ENCODE peak calls at places on chromosomes 6 and 20, in nine cellular contexts. One of them, this sample, is unnamed. For H3K9me3, the result is how much of the 10 kb centered on the place peaks cover.

GRCh38 chr6:3755637-3756515 is 4.4 kb upstream of the PXDC1 start:
- DNase-seq in aorta: no peak
- DNase-seq in neural progenitor cell: peak
- DNase-seq in A549: no peak
- DNase-seq in adipocyte: no peak
- DNase-seq in GM23248: peak
- DNase-seq in mesenchymal stem cell: no peak
- DNase-seq in esophagus squamous epithelium: no peak
- DNase-seq in fibroblast of lung: no peak
- DNase-seq in this sample: no peak

GRCh38 chr20:4180355-4180754 is 165.0 kb upstream of the RNF24 start:
- DNase-seq in aorta: no peak
- DNase-seq in neural progenitor cell: no peak
- DNase-seq in A549: no peak
- DNase-seq in adipocyte: no peak
- DNase-seq in GM23248: no peak
- DNase-seq in mesenchymal stem cell: no peak
- DNase-seq in esophagus squamous epithelium: no peak
- DNase-seq in fibroblast of lung: no peak
- DNase-seq in this sample: no peak

GRCh38 chr6:132812255-132812732 is 2.1 kb upstream of the RPS12 start:
- DNase-seq in aorta: no peak
- DNase-seq in neural progenitor cell: peak
- DNase-seq in A549: no peak
- DNase-seq in adipocyte: peak
- DNase-seq in GM23248: peak
- DNase-seq in mesenchymal stem cell: peak
- DNase-seq in esophagus squamous epithelium: no peak
- DNase-seq in fibroblast of lung: peak
- DNase-seq in this sample: no peak

GRCh38 chr6:115729036-115729435 is 331.7 kb downstream of the FRK start:
- DNase-seq in aorta: no peak
- DNase-seq in neural progenitor cell: no peak
- DNase-seq in A549: no peak
- DNase-seq in adipocyte: no peak
- DNase-seq in GM23248: no peak
- DNase-seq in mesenchymal stem cell: no peak
- DNase-seq in esophagus squamous epithelium: no peak
- DNase-seq in fibroblast of lung: no peak
- DNase-seq in this sample: no peak

GRCh38 chr6:16799279-16800193 is 38.3 kb upstream of the ATXN1 start:
- DNase-seq in aorta: no peak
- DNase-seq in neural progenitor cell: no peak
- DNase-seq in A549: peak
- DNase-seq in adipocyte: peak
- DNase-seq in GM23248: peak
- DNase-seq in mesenchymal stem cell: peak
- DNase-seq in esophagus squamous epithelium: no peak
- DNase-seq in fibroblast of lung: peak
- DNase-seq in this sample: no peak

GRCh38 chr6:167091149-167092107 is 31.5 kb upstream of the CCR6 start:
- DNase-seq in aorta: no peak
- DNase-seq in neural progenitor cell: no peak
- DNase-seq in A549: no peak
- DNase-seq in adipocyte: no peak
- DNase-seq in GM23248: no peak
- DNase-seq in mesenchymal stem cell: no peak
- DNase-seq in esophagus squamous epithelium: no peak
- DNase-seq in fibroblast of lung: no peak
- DNase-seq in this sample: no peak

GRCh38 chr20:4999788-5000187 is 1.5 kb downstream of the SLC23A2 start:
- DNase-seq in aorta: no peak
- DNase-seq in neural progenitor cell: no peak
- DNase-seq in A549: no peak
- DNase-seq in adipocyte: no peak
- DNase-seq in GM23248: no peak
- DNase-seq in mesenchymal stem cell: no peak
- DNase-seq in esophagus squamous epithelium: no peak
- DNase-seq in fibroblast of lung: no peak
- DNase-seq in this sample: no peak

GRCh38 chr6:2999005-2999620 is 581 bp upstream of the NQO2 start:
- DNase-seq in aorta: no peak
- DNase-seq in neural progenitor cell: no peak
- DNase-seq in A549: no peak
- DNase-seq in adipocyte: no peak
- DNase-seq in GM23248: peak
- DNase-seq in mesenchymal stem cell: peak
- DNase-seq in esophagus squamous epithelium: peak
- DNase-seq in fibroblast of lung: peak
- DNase-seq in this sample: peak

GRCh38 chr6:73956305-73956704 is 260.3 kb downstream of the CD109 start:
- DNase-seq in aorta: no peak
- DNase-seq in neural progenitor cell: no peak
- DNase-seq in A549: no peak
- DNase-seq in adipocyte: no peak
- DNase-seq in GM23248: no peak
- DNase-seq in mesenchymal stem cell: no peak
- DNase-seq in esophagus squamous epithelium: no peak
- DNase-seq in fibroblast of lung: no peak
- DNase-seq in this sample: no peak

GRCh38 chr6:43702522-43703440 is 15.2 kb upstream of the MRPS18A start:
- DNase-seq in aorta: peak
- DNase-seq in neural progenitor cell: peak
- DNase-seq in A549: peak
- DNase-seq in adipocyte: peak
- DNase-seq in GM23248: peak
- DNase-seq in mesenchymal stem cell: peak
- DNase-seq in esophagus squamous epithelium: no peak
- DNase-seq in fibroblast of lung: peak
- DNase-seq in this sample: peak

GRCh38 chr6:142803027-142803426 is 141.9 kb downstream of the HIVEP2 start:
- DNase-seq in aorta: no peak
- DNase-seq in neural progenitor cell: no peak
- DNase-seq in A549: no peak
- DNase-seq in adipocyte: peak
- DNase-seq in GM23248: peak
- DNase-seq in mesenchymal stem cell: no peak
- DNase-seq in esophagus squamous epithelium: no peak
- DNase-seq in fibroblast of lung: no peak
- DNase-seq in this sample: no peak

GRCh38 chr6:142441716-142442115 is 139.9 kb downstream of the ADGRG6 start:
- DNase-seq in aorta: no peak
- DNase-seq in neural progenitor cell: peak
- DNase-seq in A549: no peak
- DNase-seq in adipocyte: no peak
- DNase-seq in GM23248: no peak
- DNase-seq in mesenchymal stem cell: no peak
- DNase-seq in esophagus squamous epithelium: no peak
- DNase-seq in fibroblast of lung: no peak
- DNase-seq in this sample: no peak

GRCh38 chr6:154292855-154293519 is 63.6 kb downstream of the IPCEF1 start:
- DNase-seq in aorta: no peak
- DNase-seq in neural progenitor cell: no peak
- DNase-seq in A549: peak
- DNase-seq in adipocyte: peak
- DNase-seq in GM23248: peak
- DNase-seq in mesenchymal stem cell: peak
- DNase-seq in esophagus squamous epithelium: no peak
- DNase-seq in fibroblast of lung: peak
- DNase-seq in this sample: peak

GRCh38 chr20:31403886-31404285 is 2.1 kb downstream of the DEFB121 start:
- DNase-seq in aorta: no peak
- DNase-seq in neural progenitor cell: no peak
- DNase-seq in A549: no peak
- DNase-seq in adipocyte: no peak
- DNase-seq in GM23248: no peak
- DNase-seq in mesenchymal stem cell: no peak
- DNase-seq in esophagus squamous epithelium: no peak
- DNase-seq in fibroblast of lung: no peak
- DNase-seq in this sample: no peak

DNA sequence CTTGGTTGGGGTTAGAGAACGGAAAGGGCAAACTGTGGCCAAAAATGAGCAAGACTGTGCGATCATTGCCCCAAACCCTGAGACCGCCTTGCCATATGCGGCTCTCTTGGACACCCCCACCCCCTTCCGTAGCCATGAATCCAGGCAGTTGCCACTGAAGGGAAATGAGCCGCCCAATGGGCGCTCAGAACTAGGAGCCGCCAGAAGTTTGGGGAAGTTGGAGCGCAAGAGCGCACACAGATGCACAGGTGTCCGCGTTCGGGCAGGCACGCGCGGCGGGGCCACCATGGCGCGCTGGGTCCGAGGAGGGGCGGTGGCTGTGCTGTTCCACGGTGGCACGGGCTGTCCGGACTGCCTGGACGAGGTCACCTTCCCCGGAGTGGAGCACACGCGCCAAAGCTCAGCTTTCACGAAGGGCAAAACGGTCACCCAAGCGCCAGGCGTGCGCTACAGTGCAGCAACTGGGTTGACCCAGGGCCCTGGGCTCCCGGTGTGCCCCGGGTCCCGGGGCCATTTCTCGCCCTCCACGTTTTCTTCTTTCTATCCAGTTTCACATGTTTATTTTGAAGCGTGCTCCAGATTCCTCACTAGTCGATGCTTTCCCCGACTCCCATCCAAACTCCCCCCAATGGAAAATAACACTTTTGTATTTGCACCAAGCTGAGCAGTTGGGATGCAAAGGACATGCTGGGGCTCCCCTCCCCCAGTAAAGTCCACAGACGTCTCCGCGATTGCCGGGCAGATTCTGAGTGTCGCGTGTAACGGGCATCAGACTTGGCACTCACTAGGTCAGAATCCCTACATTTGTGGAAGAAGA is 903 bp upstream of the PDE10A start:
- DNase-seq in aorta: no peak
- DNase-seq in neural progenitor cell: peak
- DNase-seq in A549: no peak
- DNase-seq in adipocyte: peak
- DNase-seq in GM23248: peak
- DNase-seq in mesenchymal stem cell: peak
- DNase-seq in esophagus squamous epithelium: no peak
- DNase-seq in fibroblast of lung: no peak
- DNase-seq in this sample: peak
- H3K9me3 ChIP-seq in aorta: under half
- H3K9me3 ChIP-seq in neural progenitor cell: under half
- H3K9me3 ChIP-seq in A549: under half
- H3K9me3 ChIP-seq in adipocyte: under half
- H3K9me3 ChIP-seq in GM23248: under half
- H3K9me3 ChIP-seq in mesenchymal stem cell: under half
- H3K9me3 ChIP-seq in esophagus squamous epithelium: under half
- H3K9me3 ChIP-seq in fibroblast of lung: under half
- H3K9me3 ChIP-seq in this sample: under half

GRCh38 chr6:362924-363249 is 28.7 kb upstream of the IRF4 start:
- DNase-seq in aorta: peak
- DNase-seq in neural progenitor cell: no peak
- DNase-seq in A549: no peak
- DNase-seq in adipocyte: no peak
- DNase-seq in GM23248: no peak
- DNase-seq in mesenchymal stem cell: no peak
- DNase-seq in esophagus squamous epithelium: no peak
- DNase-seq in fibroblast of lung: no peak
- DNase-seq in this sample: no peak
- H3K9me3 ChIP-seq in aorta: under half
- H3K9me3 ChIP-seq in neural progenitor cell: under half
- H3K9me3 ChIP-seq in A549: under half
- H3K9me3 ChIP-seq in adipocyte: under half
- H3K9me3 ChIP-seq in GM23248: under half
- H3K9me3 ChIP-seq in mesenchymal stem cell: under half
- H3K9me3 ChIP-seq in esophagus squamous epithelium: under half
- H3K9me3 ChIP-seq in fibroblast of lung: under half
- H3K9me3 ChIP-seq in this sample: under half

GRCh38 chr20:58536289-58536688 is 21.1 kb upstream of the APCDD1L start:
- DNase-seq in aorta: no peak
- DNase-seq in neural progenitor cell: no peak
- DNase-seq in A549: no peak
- DNase-seq in adipocyte: no peak
- DNase-seq in GM23248: no peak
- DNase-seq in mesenchymal stem cell: no peak
- DNase-seq in esophagus squamous epithelium: no peak
- DNase-seq in fibroblast of lung: no peak
- DNase-seq in this sample: no peak
- H3K9me3 ChIP-seq in aorta: under half
- H3K9me3 ChIP-seq in neural progenitor cell: under half
- H3K9me3 ChIP-seq in A549: under half
- H3K9me3 ChIP-seq in adipocyte: under half
- H3K9me3 ChIP-seq in GM23248: under half
- H3K9me3 ChIP-seq in mesenchymal stem cell: under half
- H3K9me3 ChIP-seq in esophagus squamous epithelium: under half
- H3K9me3 ChIP-seq in fibroblast of lung: under half
- H3K9me3 ChIP-seq in this sample: under half

GRCh38 chr6:24668997-24669361 is 2.1 kb downstream of the ACOT13 start:
- DNase-seq in aorta: no peak
- DNase-seq in neural progenitor cell: no peak
- DNase-seq in A549: no peak
- DNase-seq in adipocyte: no peak
- DNase-seq in GM23248: no peak
- DNase-seq in mesenchymal stem cell: no peak
- DNase-seq in esophagus squamous epithelium: no peak
- DNase-seq in fibroblast of lung: no peak
- DNase-seq in this sample: no peak

GRCh38 chr6:24667378-24667803 is 514 bp downstream of the ACOT13 start:
- DNase-seq in aorta: no peak
- DNase-seq in neural progenitor cell: no peak
- DNase-seq in A549: no peak
- DNase-seq in adipocyte: peak
- DNase-seq in GM23248: peak
- DNase-seq in mesenchymal stem cell: no peak
- DNase-seq in esophagus squamous epithelium: no peak
- DNase-seq in fibroblast of lung: no peak
- DNase-seq in this sample: no peak

GRCh38 chr6:24666616-24667377 is at the start of the genes ACOT13 and TDP2:
- DNase-seq in aorta: peak
- DNase-seq in neural progenitor cell: peak
- DNase-seq in A549: peak
- DNase-seq in adipocyte: peak
- DNase-seq in GM23248: peak
- DNase-seq in mesenchymal stem cell: peak
- DNase-seq in esophagus squamous epithelium: peak
- DNase-seq in fibroblast of lung: peak
- DNase-seq in this sample: peak

GRCh38 chr6:24673625-24674024 is 6.7 kb downstream of the ACOT13 start:
- DNase-seq in aorta: no peak
- DNase-seq in neural progenitor cell: peak
- DNase-seq in A549: no peak
- DNase-seq in adipocyte: no peak
- DNase-seq in GM23248: no peak
- DNase-seq in mesenchymal stem cell: no peak
- DNase-seq in esophagus squamous epithelium: no peak
- DNase-seq in fibroblast of lung: no peak
- DNase-seq in this sample: no peak

GRCh38 chr6:24672573-24673182 is 5.8 kb downstream of the ACOT13 start:
- DNase-seq in aorta: no peak
- DNase-seq in neural progenitor cell: no peak
- DNase-seq in A549: no peak
- DNase-seq in adipocyte: no peak
- DNase-seq in GM23248: no peak
- DNase-seq in mesenchymal stem cell: no peak
- DNase-seq in esophagus squamous epithelium: no peak
- DNase-seq in fibroblast of lung: no peak
- DNase-seq in this sample: no peak
- H3K9me3 ChIP-seq in aorta: under half
- H3K9me3 ChIP-seq in neural progenitor cell: under half
- H3K9me3 ChIP-seq in A549: under half
- H3K9me3 ChIP-seq in adipocyte: under half
- H3K9me3 ChIP-seq in GM23248: under half
- H3K9me3 ChIP-seq in mesenchymal stem cell: under half
- H3K9me3 ChIP-seq in esophagus squamous epithelium: under half
- H3K9me3 ChIP-seq in fibroblast of lung: under half
- H3K9me3 ChIP-seq in this sample: under half

This sample was measured in MG63.